ENCODE peak calls at places on chromosomes 13 and 19, in four cellular contexts. One of them, this sample, is unnamed.

GRCh38 chr13:67008075-67008668 is 222.0 kb downstream of the PCDH9 start:
- DNase-seq in endothelial cell of umbilical vein: no peak
- DNase-seq in GM23338: no peak
- DNase-seq in H1: no peak
- DNase-seq in this sample: no peak

GRCh38 chr13:110212529-110212928 is 94.4 kb downstream of the COL4A1 start:
- DNase-seq in H1: no peak
- DNase-seq in GM23338: no peak
- DNase-seq in endothelial cell of umbilical vein: no peak
- DNase-seq in this sample: no peak

GRCh38 chr13:113976711-113977684 is 3.1 kb upstream of the C13orf46 start:
- DNase-seq in GM23338: no peak
- DNase-seq in H1: no peak
- DNase-seq in endothelial cell of umbilical vein: no peak
- DNase-seq in this sample: no peak

GRCh38 chr19:30630289-30631034 is 258.3 kb downstream of the ZNF536 start:
- DNase-seq in endothelial cell of umbilical vein: no peak
- DNase-seq in H1: no peak
- DNase-seq in GM23338: no peak
- DNase-seq in this sample: no peak

GRCh38 chr19:5218963-5219530 is 121.6 kb downstream of the PTPRS start:
- DNase-seq in H1: no peak
- DNase-seq in endothelial cell of umbilical vein: no peak
- DNase-seq in GM23338: no peak
- DNase-seq in this sample: no peak

GRCh38 chr19:13154241-13154778 is 4.1 kb downstream of the IER2 start:
- DNase-seq in H1: no peak
- DNase-seq in GM23338: peak; percentile 33
- DNase-seq in endothelial cell of umbilical vein: peak; percentile 80
- DNase-seq in this sample: no peak

GRCh38 chr19:55809381-55810058 is 22.3 kb downstream of the NLRP11 start:
- DNase-seq in H1: peak; percentile 10
- DNase-seq in GM23338: peak; percentile 80
- DNase-seq in endothelial cell of umbilical vein: peak; percentile 43
- DNase-seq in this sample: peak; percentile 52

GRCh38 chr13:25187596-25187995 is 15.5 kb upstream of the AMER2 start:
- DNase-seq in endothelial cell of umbilical vein: no peak
- DNase-seq in GM23338: no peak
- DNase-seq in H1: no peak
- DNase-seq in this sample: no peak

GRCh38 chr13:69319659-69320058 is 788.0 kb upstream of the ATXN8OS start:
- DNase-seq in endothelial cell of umbilical vein: no peak
- DNase-seq in GM23338: no peak
- DNase-seq in H1: no peak
- DNase-seq in this sample: no peak

GRCh38 chr13:66222926-66223325 is 1007.2 kb downstream of the PCDH9 start:
- DNase-seq in H1: no peak
- DNase-seq in endothelial cell of umbilical vein: no peak
- DNase-seq in GM23338: no peak
- DNase-seq in this sample: no peak

GRCh38 chr19:10152100-10152499 is 32.4 kb upstream of the EIF3G start:
- DNase-seq in H1: no peak
- DNase-seq in endothelial cell of umbilical vein: no peak
- DNase-seq in GM23338: no peak
- DNase-seq in this sample: no peak

GRCh38 chr19:6572217-6572616 is 18.7 kb downstream of the CD70 start:
- DNase-seq in endothelial cell of umbilical vein: no peak
- DNase-seq in H1: no peak
- DNase-seq in GM23338: peak; percentile 9
- DNase-seq in this sample: no peak

GRCh38 chr19:15212682-15213081 is 11.9 kb upstream of the NOTCH3 start:
- DNase-seq in H1: no peak
- DNase-seq in GM23338: no peak
- DNase-seq in endothelial cell of umbilical vein: no peak
- DNase-seq in this sample: no peak

GRCh38 chr19:37221136-37221535 is 3.1 kb downstream of the ZNF383 start:
- DNase-seq in H1: no peak
- DNase-seq in GM23338: no peak
- DNase-seq in endothelial cell of umbilical vein: no peak
- DNase-seq in this sample: no peak

GRCh38 chr19:41984961-41985360 is 9.1 kb downstream of the ATP1A3 start:
- DNase-seq in endothelial cell of umbilical vein: no peak
- DNase-seq in GM23338: no peak
- DNase-seq in H1: no peak
- DNase-seq in this sample: no peak

GRCh38 chr13:41492432-41493267 is 35.3 kb downstream of the RGCC start:
- DNase-seq in H1: no peak
- DNase-seq in GM23338: no peak
- DNase-seq in endothelial cell of umbilical vein: peak; percentile 17
- DNase-seq in this sample: no peak

GRCh38 chr13:105452895-105453294 is 1082.6 kb downstream of the EFNB2 start:
- DNase-seq in GM23338: no peak
- DNase-seq in H1: no peak
- DNase-seq in endothelial cell of umbilical vein: no peak
- DNase-seq in this sample: no peak

GRCh38 chr13:67107973-67108372 is 122.2 kb downstream of the PCDH9 start:
- DNase-seq in endothelial cell of umbilical vein: no peak
- DNase-seq in H1: no peak
- DNase-seq in GM23338: no peak
- DNase-seq in this sample: no peak

GRCh38 chr19:3366761-3367571 is 583 bp downstream of the NFIC start:
- DNase-seq in H1: no peak
- DNase-seq in GM23338: no peak
- DNase-seq in endothelial cell of umbilical vein: peak; percentile 42
- DNase-seq in this sample: no peak

GRCh38 chr13:100069278-100069677 is 19.6 kb upstream of the PCCA start:
- DNase-seq in H1: no peak
- DNase-seq in endothelial cell of umbilical vein: no peak
- DNase-seq in GM23338: no peak
- DNase-seq in this sample: no peak

GRCh38 chr13:44818428-44818827 is 170.8 kb downstream of the NUFIP1 start:
- DNase-seq in H1: no peak
- DNase-seq in GM23338: peak; percentile 79
- DNase-seq in endothelial cell of umbilical vein: no peak
- DNase-seq in this sample: no peak

GRCh38 chr13:65864039-65864438 is 1366.1 kb downstream of the PCDH9 start:
- DNase-seq in endothelial cell of umbilical vein: no peak
- DNase-seq in GM23338: no peak
- DNase-seq in H1: no peak
- DNase-seq in this sample: no peak

GRCh38 chr19:35901854-35902661 is at the start of gene HCST:
- DNase-seq in endothelial cell of umbilical vein: no peak
- DNase-seq in GM23338: no peak
- DNase-seq in H1: no peak
- DNase-seq in this sample: no peak

GRCh38 chr19:28500982-28501633 is 711.8 kb downstream of the UQCRFS1 start:
- DNase-seq in GM23338: no peak
- DNase-seq in endothelial cell of umbilical vein: no peak
- DNase-seq in H1: no peak
- DNase-seq in this sample: no peak

GRCh38 chr13:34867590-34867989 is 74.5 kb upstream of the NBEA start:
- DNase-seq in endothelial cell of umbilical vein: no peak
- DNase-seq in H1: no peak
- DNase-seq in GM23338: no peak
- DNase-seq in this sample: peak; percentile 24

GRCh38 chr19:57672466-57672865 is 3.7 kb downstream of the ZSCAN4 start:
- DNase-seq in H1: no peak
- DNase-seq in GM23338: no peak
- DNase-seq in endothelial cell of umbilical vein: no peak
- DNase-seq in this sample: no peak

GRCh38 chr13:97125051-97125809 is 96.9 kb upstream of the MBNL2 start:
- DNase-seq in H1: no peak
- DNase-seq in endothelial cell of umbilical vein: no peak
- DNase-seq in GM23338: peak; percentile 44
- DNase-seq in this sample: peak; percentile 87

GRCh38 chr13:95185851-95186250 is 115.4 kb downstream of the ABCC4 start:
- DNase-seq in GM23338: no peak
- DNase-seq in H1: no peak
- DNase-seq in endothelial cell of umbilical vein: no peak
- DNase-seq in this sample: no peak

GRCh38 chr19:11987405-11988231 is 22.8 kb downstream of the ZNF763 start:
- DNase-seq in GM23338: peak; percentile 99
- DNase-seq in H1: peak; percentile 90
- DNase-seq in endothelial cell of umbilical vein: peak; percentile 85
- DNase-seq in this sample: peak; percentile 52

GRCh38 chr19:9672893-9673292 is 2.0 kb downstream of the ZNF562 start:
- DNase-seq in H1: no peak
- DNase-seq in endothelial cell of umbilical vein: no peak
- DNase-seq in GM23338: no peak
- DNase-seq in this sample: no peak

GRCh38 chr19:5880604-5881078 is 10.3 kb upstream of the FUT5 start:
- DNase-seq in H1: no peak
- DNase-seq in endothelial cell of umbilical vein: no peak
- DNase-seq in GM23338: peak; percentile 43
- DNase-seq in this sample: no peak

GRCh38 chr19:52592301-52592700 is 22.2 kb downstream of the ZNF701 start:
- DNase-seq in GM23338: no peak
- DNase-seq in endothelial cell of umbilical vein: no peak
- DNase-seq in H1: no peak
- DNase-seq in this sample: no peak

GRCh38 chr13:100112186-100112838 is 23.4 kb downstream of the PCCA start:
- DNase-seq in H1: no peak
- DNase-seq in GM23338: no peak
- DNase-seq in endothelial cell of umbilical vein: no peak
- DNase-seq in this sample: no peak

GRCh38 chr19:917323-918151 is at the start of gene KISS1R:
- DNase-seq in endothelial cell of umbilical vein: no peak
- DNase-seq in H1: no peak
- DNase-seq in GM23338: peak; percentile 93
- DNase-seq in this sample: no peak
- TF ChIP-seq EZH2 in endothelial cell of umbilical vein: peak; percentile 99
- TF ChIP-seq EZH2 in H1: peak; percentile 23
- TF ChIP-seq EZH2 in GM23338: peak; percentile 12
- TF ChIP-seq EZH2 in this sample: no peak

GRCh38 chr19:40570313-40571004 is 6.2 kb upstream of the SHKBP1 start:
- DNase-seq in endothelial cell of umbilical vein: peak; percentile 99
- DNase-seq in H1: peak; percentile 100
- DNase-seq in GM23338: peak; percentile 100
- DNase-seq in this sample: peak; percentile 95
- H3K4me3 ChIP-seq in endothelial cell of umbilical vein: peak overlapping the region; percentile 32
- H3K4me3 ChIP-seq in H1: peak overlapping the region; percentile 47
- H3K4me3 ChIP-seq in GM23338: peak overlapping the region; percentile 58
- H3K4me3 ChIP-seq in this sample: peak overlapping the region; percentile 84

GRCh38 chr19:16888629-16889371 is at the start of gene F2RL3:
- DNase-seq in endothelial cell of umbilical vein: peak; percentile 73
- DNase-seq in GM23338: peak; percentile 39
- DNase-seq in H1: no peak
- DNase-seq in this sample: no peak
- TF ChIP-seq POLR2AphosphoS5 in endothelial cell of umbilical vein: peak; percentile 56
- TF ChIP-seq POLR2AphosphoS5 in GM23338: no peak
- TF ChIP-seq POLR2AphosphoS5 in H1: no peak
- TF ChIP-seq POLR2AphosphoS5 in this sample: no peak

GRCh38 chr19:48443262-48443661 is 2.5 kb upstream of the GRWD1 start:
- DNase-seq in GM23338: peak; percentile 62
- DNase-seq in H1: no peak
- DNase-seq in endothelial cell of umbilical vein: no peak
- DNase-seq in this sample: no peak

GRCh38 chr19:48442116-48443035 is 3.4 kb upstream of the GRWD1 start:
- DNase-seq in GM23338: peak; percentile 56
- DNase-seq in endothelial cell of umbilical vein: no peak
- DNase-seq in H1: no peak
- DNase-seq in this sample: no peak

GRCh38 chr19:48444129-48444932 is 1.5 kb upstream of the GRWD1 start:
- DNase-seq in endothelial cell of umbilical vein: no peak
- DNase-seq in H1: no peak
- DNase-seq in GM23338: peak; percentile 54
- DNase-seq in this sample: no peak

GRCh38 chr19:48444933-48445194 is 919 bp upstream of the GRWD1 start:
- DNase-seq in endothelial cell of umbilical vein: no peak
- DNase-seq in GM23338: no peak
- DNase-seq in H1: no peak
- DNase-seq in this sample: no peak

GRCh38 chr19:48443731-48444128 is 2.1 kb upstream of the GRWD1 start:
- DNase-seq in endothelial cell of umbilical vein: no peak
- DNase-seq in GM23338: peak; percentile 31
- DNase-seq in H1: no peak
- DNase-seq in this sample: no peak
- TF ChIP-seq EZH2 in endothelial cell of umbilical vein: peak; percentile 78
- TF ChIP-seq EZH2 in GM23338: peak; percentile 47
- TF ChIP-seq EZH2 in H1: no peak
- TF ChIP-seq EZH2 in this sample: no peak

DNA sequence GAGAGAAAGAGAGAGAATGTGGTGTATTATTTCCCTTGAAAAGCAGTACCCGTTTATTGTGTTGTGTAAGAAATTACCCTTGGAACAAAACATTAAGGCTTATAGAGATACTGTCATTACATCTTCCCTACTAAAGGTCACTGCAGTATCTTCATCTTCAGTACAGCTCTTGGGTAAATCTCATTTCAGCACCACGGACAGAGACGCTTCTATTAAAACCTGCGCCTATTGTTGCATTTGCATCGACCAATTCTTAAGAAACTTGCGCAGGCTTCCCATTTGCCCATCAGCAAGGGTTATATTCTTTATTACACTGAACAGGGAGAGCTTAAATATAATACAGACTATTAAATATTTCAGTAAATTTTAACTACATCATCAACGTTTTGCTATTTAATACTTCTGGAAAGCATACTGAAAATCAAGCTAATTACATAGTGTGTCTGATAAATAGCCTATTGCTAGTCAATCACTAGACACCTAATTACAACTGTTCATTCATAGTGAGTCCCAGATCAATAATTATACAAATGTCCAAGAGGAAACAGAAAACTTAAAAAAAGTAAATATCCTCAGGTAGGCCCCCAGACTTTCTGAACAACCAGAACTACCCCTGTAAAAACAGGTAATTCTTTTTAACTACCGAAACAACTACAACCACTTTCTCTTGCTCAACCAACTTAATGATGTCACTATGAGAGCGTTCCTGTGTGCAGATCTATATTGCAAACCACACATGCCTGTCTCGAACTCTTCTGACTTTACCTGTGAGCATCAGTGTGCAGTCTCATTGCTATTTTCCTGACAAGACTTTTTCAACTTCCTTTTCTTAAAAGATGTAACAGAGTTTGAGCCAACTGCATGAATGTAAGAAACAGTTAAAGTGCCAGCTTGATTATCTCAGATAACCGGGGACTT is 350.5 kb downstream of the LIG4 start:
- DNase-seq in endothelial cell of umbilical vein: peak; percentile 68
- DNase-seq in H1: no peak
- DNase-seq in GM23338: peak; percentile 90
- DNase-seq in this sample: peak; percentile 63
- H3K4me3 ChIP-seq in endothelial cell of umbilical vein: no peak overlapping the region
- H3K4me3 ChIP-seq in H1: peak overlapping the region; percentile 75
- H3K4me3 ChIP-seq in GM23338: peak overlapping the region; percentile 90
- H3K4me3 ChIP-seq in this sample: no peak overlapping the region